ENCODE peak calls at places on chromosomes 7 and 10, in ten cellular contexts. One of them, this sample, is unnamed.

GRCh38 chr7:82158327-82158726 is 285.2 kb downstream of the CACNA2D1 start:
- DNase-seq in breast epithelium: no peak
- DNase-seq in SK-N-MC: no peak
- DNase-seq in K562: no peak
- DNase-seq in GM12878: no peak
- DNase-seq in endothelial cell of umbilical vein: no peak
- DNase-seq in spleen: no peak
- DNase-seq in transverse colon: no peak
- DNase-seq in suprapubic skin: no peak
- DNase-seq in esophagus muscularis mucosa: no peak
- DNase-seq in this sample: no peak

GRCh38 chr10:22624289-22624738 is 90.1 kb downstream of the PIP4K2A start:
- DNase-seq in breast epithelium: no peak
- DNase-seq in SK-N-MC: no peak
- DNase-seq in K562: peak
- DNase-seq in GM12878: no peak
- DNase-seq in endothelial cell of umbilical vein: peak
- DNase-seq in spleen: no peak
- DNase-seq in transverse colon: no peak
- DNase-seq in suprapubic skin: no peak
- DNase-seq in esophagus muscularis mucosa: no peak
- DNase-seq in this sample: no peak

GRCh38 chr10:121005948-121006587 is 154.9 kb downstream of the WDR11 start:
- DNase-seq in breast epithelium: no peak
- DNase-seq in SK-N-MC: no peak
- DNase-seq in K562: no peak
- DNase-seq in GM12878: no peak
- DNase-seq in endothelial cell of umbilical vein: no peak
- DNase-seq in spleen: no peak
- DNase-seq in transverse colon: no peak
- DNase-seq in suprapubic skin: no peak
- DNase-seq in esophagus muscularis mucosa: no peak
- DNase-seq in this sample: no peak

GRCh38 chr7:132575336-132575986 is 809 bp downstream of the PLXNA4 start:
- DNase-seq in breast epithelium: no peak
- DNase-seq in SK-N-MC: no peak
- DNase-seq in K562: no peak
- DNase-seq in GM12878: no peak
- DNase-seq in endothelial cell of umbilical vein: peak
- DNase-seq in spleen: no peak
- DNase-seq in transverse colon: peak
- DNase-seq in suprapubic skin: no peak
- DNase-seq in esophagus muscularis mucosa: no peak
- DNase-seq in this sample: peak

GRCh38 chr10:119198438-119198837 is 8.9 kb upstream of the GRK5 start:
- DNase-seq in breast epithelium: no peak
- DNase-seq in SK-N-MC: no peak
- DNase-seq in K562: no peak
- DNase-seq in GM12878: no peak
- DNase-seq in endothelial cell of umbilical vein: no peak
- DNase-seq in spleen: no peak
- DNase-seq in transverse colon: no peak
- DNase-seq in suprapubic skin: no peak
- DNase-seq in esophagus muscularis mucosa: no peak
- DNase-seq in this sample: no peak

GRCh38 chr10:69119896-69120295 is 4.1 kb upstream of the VPS26A start:
- DNase-seq in breast epithelium: no peak
- DNase-seq in SK-N-MC: no peak
- DNase-seq in K562: no peak
- DNase-seq in GM12878: no peak
- DNase-seq in endothelial cell of umbilical vein: no peak
- DNase-seq in spleen: no peak
- DNase-seq in transverse colon: no peak
- DNase-seq in suprapubic skin: no peak
- DNase-seq in esophagus muscularis mucosa: no peak
- DNase-seq in this sample: no peak

GRCh38 chr10:78212134-78212785 is 178.6 kb downstream of the RPS24 start:
- DNase-seq in breast epithelium: no peak
- DNase-seq in SK-N-MC: no peak
- DNase-seq in K562: no peak
- DNase-seq in GM12878: no peak
- DNase-seq in endothelial cell of umbilical vein: no peak
- DNase-seq in spleen: no peak
- DNase-seq in transverse colon: no peak
- DNase-seq in suprapubic skin: no peak
- DNase-seq in esophagus muscularis mucosa: no peak
- DNase-seq in this sample: peak

GRCh38 chr10:13503745-13504463 is 24.9 kb downstream of the BEND7 start:
- DNase-seq in breast epithelium: no peak
- DNase-seq in SK-N-MC: no peak
- DNase-seq in K562: no peak
- DNase-seq in GM12878: no peak
- DNase-seq in endothelial cell of umbilical vein: no peak
- DNase-seq in spleen: no peak
- DNase-seq in transverse colon: no peak
- DNase-seq in suprapubic skin: no peak
- DNase-seq in esophagus muscularis mucosa: no peak
- DNase-seq in this sample: no peak

GRCh38 chr7:73730485-73730884 is 8.1 kb downstream of the ABHD11 start:
- DNase-seq in breast epithelium: no peak
- DNase-seq in SK-N-MC: no peak
- DNase-seq in K562: no peak
- DNase-seq in GM12878: no peak
- DNase-seq in endothelial cell of umbilical vein: no peak
- DNase-seq in spleen: no peak
- DNase-seq in transverse colon: no peak
- DNase-seq in suprapubic skin: no peak
- DNase-seq in esophagus muscularis mucosa: no peak
- DNase-seq in this sample: no peak

GRCh38 chr10:102211615-102212299 is 14.3 kb upstream of the ELOVL3 start:
- DNase-seq in breast epithelium: no peak
- DNase-seq in SK-N-MC: no peak
- DNase-seq in K562: no peak
- DNase-seq in GM12878: no peak
- DNase-seq in endothelial cell of umbilical vein: no peak
- DNase-seq in spleen: no peak
- DNase-seq in transverse colon: no peak
- DNase-seq in suprapubic skin: no peak
- DNase-seq in esophagus muscularis mucosa: no peak
- DNase-seq in this sample: no peak

GRCh38 chr10:43118631-43119415 is 19.4 kb upstream of the CSGALNACT2 start:
- DNase-seq in breast epithelium: no peak
- DNase-seq in SK-N-MC: no peak
- DNase-seq in K562: no peak
- DNase-seq in GM12878: no peak
- DNase-seq in endothelial cell of umbilical vein: no peak
- DNase-seq in spleen: peak
- DNase-seq in transverse colon: no peak
- DNase-seq in suprapubic skin: peak
- DNase-seq in esophagus muscularis mucosa: no peak
- DNase-seq in this sample: no peak

GRCh38 chr7:112112822-112113255 is 93.4 kb downstream of the DOCK4 start:
- DNase-seq in breast epithelium: no peak
- DNase-seq in SK-N-MC: peak
- DNase-seq in K562: no peak
- DNase-seq in GM12878: no peak
- DNase-seq in endothelial cell of umbilical vein: peak
- DNase-seq in spleen: no peak
- DNase-seq in transverse colon: no peak
- DNase-seq in suprapubic skin: no peak
- DNase-seq in esophagus muscularis mucosa: no peak
- DNase-seq in this sample: no peak
- TF ChIP-seq POLR2AphosphoS5 in breast epithelium: peak
- TF ChIP-seq POLR2AphosphoS5 in SK-N-MC: no peak
- TF ChIP-seq POLR2AphosphoS5 in K562: no peak
- TF ChIP-seq POLR2AphosphoS5 in GM12878: no peak
- TF ChIP-seq POLR2AphosphoS5 in endothelial cell of umbilical vein: no peak
- TF ChIP-seq POLR2AphosphoS5 in spleen: no peak
- TF ChIP-seq POLR2AphosphoS5 in transverse colon: no peak
- TF ChIP-seq POLR2AphosphoS5 in suprapubic skin: no peak
- TF ChIP-seq POLR2AphosphoS5 in esophagus muscularis mucosa: no peak
- TF ChIP-seq POLR2AphosphoS5 in this sample: no peak

GRCh38 chr7:76394962-76395361 is 14.5 kb downstream of the SSC4D start:
- DNase-seq in breast epithelium: no peak
- DNase-seq in SK-N-MC: no peak
- DNase-seq in K562: no peak
- DNase-seq in GM12878: no peak
- DNase-seq in endothelial cell of umbilical vein: no peak
- DNase-seq in spleen: no peak
- DNase-seq in transverse colon: no peak
- DNase-seq in suprapubic skin: no peak
- DNase-seq in esophagus muscularis mucosa: no peak
- DNase-seq in this sample: no peak

GRCh38 chr7:76397409-76398183 is 11.9 kb downstream of the SSC4D start:
- DNase-seq in breast epithelium: peak
- DNase-seq in SK-N-MC: no peak
- DNase-seq in K562: peak
- DNase-seq in GM12878: peak
- DNase-seq in endothelial cell of umbilical vein: peak
- DNase-seq in spleen: peak
- DNase-seq in transverse colon: peak
- DNase-seq in suprapubic skin: peak
- DNase-seq in esophagus muscularis mucosa: no peak
- DNase-seq in this sample: peak

GRCh38 chr7:76392531-76393115 is 16.9 kb downstream of the SSC4D start:
- DNase-seq in breast epithelium: no peak
- DNase-seq in SK-N-MC: no peak
- DNase-seq in K562: no peak
- DNase-seq in GM12878: no peak
- DNase-seq in endothelial cell of umbilical vein: no peak
- DNase-seq in spleen: no peak
- DNase-seq in transverse colon: no peak
- DNase-seq in suprapubic skin: no peak
- DNase-seq in esophagus muscularis mucosa: no peak
- DNase-seq in this sample: no peak

GRCh38 chr7:76393116-76394031 is 16.1 kb downstream of the SSC4D start:
- DNase-seq in breast epithelium: peak
- DNase-seq in SK-N-MC: no peak
- DNase-seq in K562: peak
- DNase-seq in GM12878: peak
- DNase-seq in endothelial cell of umbilical vein: peak
- DNase-seq in spleen: peak
- DNase-seq in transverse colon: peak
- DNase-seq in suprapubic skin: peak
- DNase-seq in esophagus muscularis mucosa: peak
- DNase-seq in this sample: peak

DNA sequence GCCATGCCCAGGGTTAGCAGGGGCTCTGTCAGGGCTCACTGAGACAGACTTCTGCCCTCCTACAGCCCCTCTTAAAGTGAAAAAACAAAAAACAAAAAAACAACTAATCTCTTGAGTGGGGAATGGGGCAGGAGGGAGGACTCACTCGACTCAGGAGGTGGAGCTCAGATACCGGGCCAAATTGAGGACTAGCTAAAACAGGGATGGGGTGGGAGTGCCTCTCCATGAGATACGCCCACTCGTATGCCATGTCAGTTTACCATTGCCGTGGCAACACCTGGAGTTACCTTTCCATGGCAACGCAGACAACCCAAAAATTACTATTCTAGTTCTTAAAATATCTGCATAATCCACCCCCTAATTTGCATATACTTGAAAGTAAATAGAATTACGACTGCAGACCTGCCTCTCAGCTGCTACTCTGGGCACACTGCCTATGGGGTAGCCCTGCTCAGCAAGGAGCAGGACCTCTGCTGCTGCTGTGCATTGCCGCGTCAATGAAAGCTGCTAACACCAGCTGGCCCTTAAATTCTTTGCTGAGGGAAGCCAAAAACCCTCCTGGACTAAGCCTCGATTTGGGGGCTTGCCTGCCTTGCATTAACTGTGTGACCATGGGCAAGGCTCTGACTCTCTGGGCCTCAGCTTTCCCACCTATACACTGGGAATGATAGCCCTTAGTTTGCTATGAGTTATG is 13.3 kb downstream of the SSC4D start:
- DNase-seq in breast epithelium: no peak
- DNase-seq in SK-N-MC: no peak
- DNase-seq in K562: no peak
- DNase-seq in GM12878: no peak
- DNase-seq in endothelial cell of umbilical vein: no peak
- DNase-seq in spleen: no peak
- DNase-seq in transverse colon: no peak
- DNase-seq in suprapubic skin: no peak
- DNase-seq in esophagus muscularis mucosa: no peak
- DNase-seq in this sample: no peak
- H3K4me3 ChIP-seq in breast epithelium: no peak
- H3K4me3 ChIP-seq in SK-N-MC: no peak
- H3K4me3 ChIP-seq in K562: no peak
- H3K4me3 ChIP-seq in GM12878: no peak
- H3K4me3 ChIP-seq in endothelial cell of umbilical vein: no peak
- H3K4me3 ChIP-seq in spleen: no peak
- H3K4me3 ChIP-seq in transverse colon: no peak
- H3K4me3 ChIP-seq in suprapubic skin: no peak
- H3K4me3 ChIP-seq in esophagus muscularis mucosa: no peak
- H3K4me3 ChIP-seq in this sample: no peak

GRCh38 chr7:4882169-4882741 is 1.3 kb downstream of the RADIL start:
- DNase-seq in breast epithelium: peak
- DNase-seq in SK-N-MC: no peak
- DNase-seq in K562: peak
- DNase-seq in GM12878: no peak
- DNase-seq in endothelial cell of umbilical vein: peak
- DNase-seq in spleen: no peak
- DNase-seq in transverse colon: peak
- DNase-seq in suprapubic skin: peak
- DNase-seq in esophagus muscularis mucosa: peak
- DNase-seq in this sample: peak
- TF ChIP-seq POLR2AphosphoS5 in breast epithelium: peak
- TF ChIP-seq POLR2AphosphoS5 in SK-N-MC: no peak
- TF ChIP-seq POLR2AphosphoS5 in K562: no peak
- TF ChIP-seq POLR2AphosphoS5 in GM12878: no peak
- TF ChIP-seq POLR2AphosphoS5 in endothelial cell of umbilical vein: no peak
- TF ChIP-seq POLR2AphosphoS5 in spleen: peak
- TF ChIP-seq POLR2AphosphoS5 in transverse colon: peak
- TF ChIP-seq POLR2AphosphoS5 in suprapubic skin: no peak
- TF ChIP-seq POLR2AphosphoS5 in esophagus muscularis mucosa: peak
- TF ChIP-seq POLR2AphosphoS5 in this sample: peak

GRCh38 chr7:67462781-67463191 is 466.2 kb downstream of the TYW1 start:
- DNase-seq in breast epithelium: no peak
- DNase-seq in SK-N-MC: peak
- DNase-seq in K562: no peak
- DNase-seq in GM12878: no peak
- DNase-seq in endothelial cell of umbilical vein: no peak
- DNase-seq in spleen: no peak
- DNase-seq in transverse colon: peak
- DNase-seq in suprapubic skin: no peak
- DNase-seq in esophagus muscularis mucosa: no peak
- DNase-seq in this sample: peak

GRCh38 chr7:67466109-67466508 is 469.5 kb downstream of the TYW1 start:
- DNase-seq in breast epithelium: no peak
- DNase-seq in SK-N-MC: no peak
- DNase-seq in K562: no peak
- DNase-seq in GM12878: no peak
- DNase-seq in endothelial cell of umbilical vein: no peak
- DNase-seq in spleen: no peak
- DNase-seq in transverse colon: no peak
- DNase-seq in suprapubic skin: no peak
- DNase-seq in esophagus muscularis mucosa: no peak
- DNase-seq in this sample: no peak

DNA sequence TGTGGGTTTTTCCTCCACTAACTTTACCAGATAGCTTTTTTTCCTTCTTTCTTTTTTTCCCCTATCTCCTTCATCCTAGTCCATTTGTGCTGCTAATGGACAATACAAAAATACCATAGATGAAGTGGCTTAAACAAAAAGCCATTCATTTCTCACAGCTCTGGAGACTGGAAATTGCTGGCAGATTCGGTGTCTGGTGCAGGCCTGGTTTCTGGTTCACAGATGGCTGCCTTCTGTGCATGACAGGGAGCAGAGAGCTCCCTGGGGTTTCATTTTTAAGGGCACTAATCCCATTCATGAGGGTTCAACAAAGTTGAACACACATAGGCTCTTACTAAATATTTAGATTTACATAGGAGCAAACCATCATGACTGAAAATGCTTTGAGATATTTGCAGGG is 467.4 kb downstream of the TYW1 start:
- DNase-seq in breast epithelium: no peak
- DNase-seq in SK-N-MC: no peak
- DNase-seq in K562: no peak
- DNase-seq in GM12878: no peak
- DNase-seq in endothelial cell of umbilical vein: no peak
- DNase-seq in spleen: no peak
- DNase-seq in transverse colon: no peak
- DNase-seq in suprapubic skin: no peak
- DNase-seq in esophagus muscularis mucosa: no peak
- DNase-seq in this sample: peak
- H3K4me3 ChIP-seq in breast epithelium: no peak
- H3K4me3 ChIP-seq in SK-N-MC: no peak
- H3K4me3 ChIP-seq in K562: no peak
- H3K4me3 ChIP-seq in GM12878: no peak
- H3K4me3 ChIP-seq in endothelial cell of umbilical vein: no peak
- H3K4me3 ChIP-seq in spleen: no peak
- H3K4me3 ChIP-seq in transverse colon: no peak
- H3K4me3 ChIP-seq in suprapubic skin: no peak
- H3K4me3 ChIP-seq in esophagus muscularis mucosa: no peak
- H3K4me3 ChIP-seq in this sample: no peak

This sample was measured in SK-N-SH.